ENCODE peak calls at places on chromosomes 12 and 14, in five cellular contexts. H, G, E, L and V are unnamed samples.

GRCh38 chr14:97319691-97320090 is 522.5 kb downstream of the VRK1 start:
- DNase-seq in G (no peak), L (no peak), H (no peak), E (no peak), V (no peak)

GRCh38 chr14:93007225-93007997 is 84.5 kb downstream of the CHGA start:
- DNase-seq in G (no peak), L (no peak), E (no peak), H (no peak), V (peak)

GRCh38 chr12:81811066-81811777 is 52.1 kb upstream of the PPFIA2 start:
- DNase-seq in L (no peak), E (no peak), G (no peak), H (no peak), V (no peak)

GRCh38 chr14:100660498-100661339 is 66.0 kb upstream of the DLK1 start:
- DNase-seq in G (no peak), L (peak), H (no peak), E (no peak), V (no peak)

GRCh38 chr12:69936214-69936731 is 111.2 kb downstream of the MYRFL start:
- DNase-seq in G (no peak), L (no peak), H (no peak), E (no peak), V (no peak)

GRCh38 chr12:114834621-114835020 is 150.6 kb upstream of the TBX3 start:
- DNase-seq in H (no peak), G (no peak), E (no peak), L (no peak), V (no peak)

GRCh38 chr12:46556820-46557524 is 184.4 kb upstream of the SLC38A2 start:
- DNase-seq in G (no peak), L (no peak), E (no peak), H (no peak), V (no peak)

GRCh38 chr14:73763396-73763795 is 49.2 kb upstream of the PNMA1 start:
- DNase-seq in L (no peak), H (no peak), E (peak), G (no peak), V (no peak)

GRCh38 chr12:14410841-14411569 is 45.5 kb downstream of the ATF7IP start:
- DNase-seq in E (no peak), L (no peak), G (no peak), H (no peak), V (no peak)

GRCh38 chr12:14387472-14387871 is 22.0 kb downstream of the ATF7IP start:
- DNase-seq in H (no peak), E (no peak), L (no peak), G (no peak), V (no peak)

GRCh38 chr12:124512667-124513296 is 54.6 kb downstream of the NCOR2 start:
- DNase-seq in H (no peak), L (peak), E (no peak), G (no peak), V (peak)

GRCh38 chr12:15423629-15424028 is 101.3 kb downstream of the PTPRO start:
- DNase-seq in G (no peak), L (no peak), E (no peak), H (no peak), V (no peak)

GRCh38 chr12:98417303-98417702 is 98.1 kb upstream of the TMPO start:
- DNase-seq in H (no peak), L (no peak), E (no peak), G (no peak), V (no peak)

GRCh38 chr14:53845813-53846693 is 110.6 kb downstream of the BMP4 start:
- DNase-seq in G (no peak), L (no peak), H (no peak), E (no peak), V (no peak)